ENCODE peak calls at places on chromosomes 12 and 14, in four cellular contexts. H, K, F and B are unnamed samples.

GRCh38 chr12:78684419-78684818 is 180.2 kb upstream of the SYT1 start:
- DNase-seq in H (no peak), K (no peak), F (no peak), B (no peak)

GRCh38 chr12:121129705-121130147 is 3.0 kb upstream of the P2RX7 start:
- DNase-seq in H (no peak), K (no peak), F (no peak), B (no peak)

GRCh38 chr14:75059642-75060041 is 4.2 kb downstream of the ACYP1 start:
- DNase-seq in H (peak), K (no peak), F (no peak), B (no peak)

GRCh38 chr14:22841769-22842168 is 5.4 kb downstream of the MMP14 start:
- DNase-seq in H (no peak), K (no peak), F (no peak), B (no peak)

GRCh38 chr12:47910486-47910885 is 5.7 kb upstream of the VDR start:
- DNase-seq in H (no peak), K (no peak), F (no peak), B (peak)

GRCh38 chr14:46574236-46574970 is 77.2 kb downstream of the RPL10L start:
- DNase-seq in H (no peak), K (no peak), F (no peak), B (no peak)

GRCh38 chr14:63855272-63855671 is 2.5 kb downstream of the SYNE2 start:
- DNase-seq in H (no peak), K (no peak), F (no peak), B (no peak)

GRCh38 chr14:75303415-75303814 is 24.8 kb downstream of the FOS start:
- DNase-seq in H (peak), K (peak), F (no peak), B (peak)

GRCh38 chr12:33795536-33795935 is 226.8 kb upstream of the ALG10 start:
- DNase-seq in H (no peak), K (no peak), F (no peak), B (no peak)

GRCh38 chr12:30395190-30395589 is 300.5 kb downstream of the IPO8 start:
- DNase-seq in H (no peak), K (no peak), F (no peak), B (no peak)

GRCh38 chr12:33431648-33432047 is 8.0 kb downstream of the SYT10 start:
- DNase-seq in H (no peak), K (no peak), F (no peak), B (no peak)

GRCh38 chr12:60290532-60290931 is 694.7 kb downstream of the SLC16A7 start:
- DNase-seq in H (no peak), K (no peak), F (no peak), B (peak)

GRCh38 chr12:3071107-3071506 is 6.1 kb upstream of the TSPAN9 start:
- DNase-seq in H (no peak), K (peak), F (no peak), B (no peak)

GRCh38 chr12:130571734-130572133 is 144.4 kb downstream of the RIMBP2 start:
- DNase-seq in H (no peak), K (no peak), F (no peak), B (no peak)

GRCh38 chr12:11944321-11944720 is 126.4 kb upstream of the BCL2L14 start:
- DNase-seq in H (no peak), K (no peak), F (no peak), B (no peak)

GRCh38 chr12:6953417-6954315 is 2.5 kb downstream of the PTPN6 start:
- DNase-seq in H (no peak), K (no peak), F (no peak), B (no peak)

GRCh38 chr14:68941820-68942219 is 37.3 kb downstream of the ACTN1 start:
- DNase-seq in H (peak), K (peak), F (peak), B (peak)

GRCh38 chr14:55045087-55045486 is 6.4 kb upstream of the MAPK1IP1L start:
- DNase-seq in H (no peak), K (no peak), F (no peak), B (no peak)

GRCh38 chr12:98295681-98296080 is 219.7 kb upstream of the TMPO start:
- DNase-seq in H (no peak), K (no peak), F (no peak), B (no peak)
- H3K56ac ChIP-seq in H (no peak), K (no peak), F (no peak), B (no peak)

GRCh38 chr12:88011755-88012154 is 17.4 kb downstream of the C12orf50 start:
- DNase-seq in H (no peak), K (no peak), F (no peak), B (no peak)
- H2AK5ac ChIP-seq in H (no peak), K (no peak), F (no peak), B (no peak)

GRCh38 chr12:116571089-116571488 is 11.9 kb downstream of the MAP1LC3B2 start:
- DNase-seq in H (no peak), K (no peak), F (no peak), B (no peak)

GRCh38 chr12:116563262-116563661 is 4.1 kb downstream of the MAP1LC3B2 start:
- DNase-seq in H (no peak), K (no peak), F (no peak), B (no peak)

GRCh38 chr12:116564080-116564479 is 4.9 kb downstream of the MAP1LC3B2 start:
- DNase-seq in H (no peak), K (no peak), F (no peak), B (no peak)

GRCh38 chr12:116565963-116566362 is 6.8 kb downstream of the MAP1LC3B2 start:
- DNase-seq in H (no peak), K (no peak), F (no peak), B (no peak)

GRCh38 chr12:116568203-116568602 is 9.0 kb downstream of the MAP1LC3B2 start:
- DNase-seq in H (no peak), K (no peak), F (no peak), B (no peak)
- H3K56ac ChIP-seq in H (no peak), K (no peak), F (no peak), B (no peak)

DNA sequence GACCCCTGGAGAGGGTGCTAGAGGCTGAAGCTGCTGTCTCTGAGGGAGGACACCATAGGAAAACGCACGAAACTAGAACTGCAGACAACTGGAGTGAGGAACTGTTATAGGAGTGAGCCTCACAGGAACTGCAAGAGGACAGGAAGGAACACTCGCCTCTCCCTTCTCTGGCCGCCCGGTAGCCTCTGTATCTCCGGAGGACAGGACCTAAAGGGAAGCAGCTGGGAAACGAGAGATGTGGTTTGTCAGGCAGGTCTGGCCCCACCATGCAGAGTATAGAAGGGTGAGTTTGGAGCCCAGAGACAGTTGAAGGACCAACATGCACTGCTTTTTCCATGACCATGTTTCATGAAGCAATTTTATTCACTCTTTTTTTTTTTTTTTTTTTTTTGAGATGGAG is 127.3 kb downstream of the EFCAB11 start:
- DNase-seq in H (no peak), K (no peak), F (no peak), B (no peak)
- H2AK5ac ChIP-seq in H (peak), K (no peak), F (no peak), B (no peak)

GRCh38 chr12:120071493-120072020 is 45.0 kb downstream of the RAB35 start:
- DNase-seq in H (no peak), K (no peak), F (no peak), B (no peak)
- H3K56ac ChIP-seq in H (no peak), K (no peak), F (no peak), B (no peak)